ENCODE peak calls at places on chromosomes 6 and 20, in four cellular contexts. B is right atrium auricular region, H is Peyer's patch, K is IMR-90. X is an unnamed sample.

GRCh38 chr6:56986611-56987010 is 31.7 kb downstream of the BEND6 start:
- DNase-seq in K (no peak), B (no peak), H (no peak), X (no peak)

GRCh38 chr6:166656269-166657206 is 29.5 kb upstream of the RPS6KA2 start:
- DNase-seq in K (peak; percentile 58), H (no peak), B (no peak), X (no peak)

GRCh38 chr6:109513571-109514071 is 30.6 kb upstream of the ZBTB24 start:
- DNase-seq in H (no peak), B (no peak), K (peak; percentile 77), X (no peak)

GRCh38 chr20:52104546-52105044 is 87.0 kb downstream of the ZFP64 start:
- DNase-seq in H (no peak), K (peak; percentile 8), B (no peak), X (no peak)

GRCh38 chr6:111551521-111552231 is 54.0 kb downstream of the TRAF3IP2 start:
- DNase-seq in K (no peak), H (peak; percentile 62), B (no peak), X (no peak)

GRCh38 chr6:128882991-128883571 is at the start of gene LAMA2:
- DNase-seq in K (peak; percentile 55), H (peak; percentile 60), B (peak; percentile 89), X (no peak)

GRCh38 chr20:33832113-33832853 is 21.1 kb downstream of the CHMP4B start:
- DNase-seq in K (peak; percentile 21), B (no peak), H (peak; percentile 84), X (no peak)

GRCh38 chr20:6081236-6081635 is 27.4 kb upstream of the LRRN4 start:
- DNase-seq in K (peak; percentile 52), H (no peak), B (no peak), X (peak; percentile 45)

GRCh38 chr6:170291271-170292110 is 613 bp upstream of the DLL1 start:
- DNase-seq in B (peak; percentile 66), K (no peak), H (peak; percentile 87), X (no peak)

GRCh38 chr20:33377366-33377765 is 24.0 kb downstream of the CDK5RAP1 start:
- DNase-seq in K (no peak), B (no peak), H (no peak), X (no peak)

GRCh38 chr6:2799936-2800527 is 34.8 kb downstream of the WRNIP1 start:
- DNase-seq in B (no peak), H (no peak), K (no peak), X (no peak)

GRCh38 chr6:88870728-88871330 is 92.6 kb downstream of the RNGTT start:
- DNase-seq in B (no peak), K (peak; percentile 74), H (peak; percentile 75), X (peak; percentile 43)

GRCh38 chr20:60254901-60255411 is 296.7 kb downstream of the CDH26 start:
- DNase-seq in H (no peak), B (peak; percentile 50), K (peak; percentile 73), X (peak; percentile 20)

GRCh38 chr20:58048096-58048702 is 180.3 kb downstream of the ANKRD60 start:
- DNase-seq in B (no peak), H (no peak), K (peak; percentile 2), X (no peak)

GRCh38 chr6:157029980-157030690 is 253.0 kb downstream of the ARID1B start:
- DNase-seq in H (no peak), K (no peak), B (no peak), X (no peak)

GRCh38 chr6:157614026-157614484 is 209.0 kb upstream of the SNX9 start:
- DNase-seq in B (no peak), H (peak; percentile 44), K (peak; percentile 41), X (no peak)

GRCh38 chr6:42276008-42276890 is 58.6 kb upstream of the MRPS10 start:
- DNase-seq in K (no peak), H (no peak), B (peak; percentile 64), X (no peak)

GRCh38 chr6:11822346-11822745 is 43.7 kb upstream of the ADTRP start:
- DNase-seq in K (no peak), H (no peak), B (no peak), X (no peak)

GRCh38 chr20:346640-347316 is at the start of gene NRSN2:
- DNase-seq in H (peak; percentile 57), K (peak; percentile 62), B (peak; percentile 70), X (no peak)

GRCh38 chr20:24697411-24697810 is 228.0 kb downstream of the SYNDIG1 start:
- DNase-seq in H (no peak), K (no peak), B (peak; percentile 30), X (no peak)

GRCh38 chr20:10524034-10524476 is 89.0 kb downstream of the SLX4IP start:
- DNase-seq in B (peak; percentile 88), H (peak; percentile 71), K (peak; percentile 41), X (no peak)

GRCh38 chr20:47466193-47466592 is 35.5 kb upstream of the NCOA3 start:
- DNase-seq in B (no peak), K (no peak), H (no peak), X (no peak)

DNA sequence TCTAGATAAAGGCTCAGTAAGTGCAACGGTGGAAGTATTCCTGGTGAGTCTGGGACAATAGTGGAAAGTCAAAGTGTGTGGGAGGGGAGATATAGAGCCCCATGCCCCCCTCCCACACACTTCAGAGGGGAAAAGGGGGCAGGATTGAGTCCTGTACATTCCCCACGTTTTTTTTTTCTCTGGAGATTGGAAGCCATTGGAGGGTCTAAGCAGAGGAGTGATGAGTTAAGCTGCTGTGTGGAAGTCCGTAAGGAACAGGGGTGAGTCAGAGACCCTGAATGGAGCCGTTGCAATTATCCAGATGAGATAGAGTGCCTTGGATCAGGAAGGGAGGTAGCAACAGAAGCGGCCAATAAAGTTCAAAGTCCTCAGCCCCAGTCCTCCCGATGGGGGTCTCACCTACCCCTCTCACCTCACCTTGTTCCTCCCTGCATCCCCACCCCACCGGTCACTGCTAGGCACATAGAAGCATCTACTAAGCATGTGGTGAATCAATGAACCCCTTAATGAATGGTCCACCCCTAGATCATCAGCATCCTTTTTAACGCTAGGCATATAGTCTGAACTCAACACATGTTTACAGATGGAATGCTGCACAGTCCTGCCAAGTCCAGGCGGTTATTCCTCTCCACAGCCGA is 684 bp upstream of the SLC9A8 start:
- DNase-seq in B (no peak), K (peak; percentile 63), H (peak; percentile 46), X (no peak)
- H3K4me3 ChIP-seq in B (peak overlapping the region; percentile 84), K (peak overlapping the region; percentile 86), H (peak overlapping the region; percentile 77), X (peak overlapping the region; percentile 75)

GRCh38 chr6:52403627-52404026 is 16.5 kb upstream of the EFHC1 start:
- DNase-seq in K (no peak), H (peak; percentile 87), B (no peak), X (no peak)
- H3K4me3 ChIP-seq in K (no peak overlapping the region), H (no peak overlapping the region), B (no peak overlapping the region), X (no peak overlapping the region)

DNA sequence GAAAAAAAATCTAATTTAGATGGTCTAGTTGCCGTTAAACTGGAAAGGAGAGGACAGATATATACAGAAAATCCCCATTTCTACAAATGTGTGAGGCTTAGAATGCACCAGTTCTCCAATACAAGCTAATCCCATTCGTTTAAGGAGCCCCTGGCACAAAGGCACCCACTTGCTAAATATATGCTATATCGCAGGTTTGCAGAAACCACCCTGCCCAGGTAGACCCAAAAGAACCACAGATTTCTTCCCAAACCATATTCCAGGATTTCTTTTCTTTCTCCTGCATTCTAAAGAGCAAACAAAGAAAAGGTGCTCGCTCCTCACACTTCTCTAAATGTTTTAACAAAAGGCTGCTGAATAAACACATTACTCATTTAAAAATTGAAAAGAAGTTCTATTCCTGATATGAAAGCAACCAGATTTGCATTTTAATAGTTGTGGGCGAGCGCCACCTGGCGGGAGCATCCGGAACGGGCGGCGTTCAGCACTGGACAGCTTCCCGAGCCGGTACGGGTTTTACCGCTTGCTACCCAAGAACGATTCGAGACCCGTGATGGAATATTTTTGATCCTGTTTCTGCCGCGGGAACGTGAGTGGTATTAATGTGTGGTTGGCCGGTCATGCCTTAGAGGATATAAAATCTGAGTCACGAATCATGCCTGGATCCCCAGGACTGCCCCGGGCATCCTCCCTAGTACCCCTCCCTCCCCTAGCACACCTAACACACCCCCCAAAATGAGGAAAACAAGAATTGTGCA is 2.1 kb downstream of the PTPRT start:
- DNase-seq in B (peak; percentile 86), H (peak; percentile 77), K (peak; percentile 44), X (no peak)
- H3K4me3 ChIP-seq in B (no peak overlapping the region), H (no peak overlapping the region), K (no peak overlapping the region), X (no peak overlapping the region)

GRCh38 chr20:64101731-64102621 is 5.4 kb downstream of the NPBWR2 start:
- DNase-seq in H (peak; percentile 77), B (no peak), K (no peak), X (no peak)
- H3K4me3 ChIP-seq in H (peak overlapping the region; percentile 41), B (peak overlapping the region; percentile 60), K (no peak overlapping the region), X (no peak overlapping the region)

DNA sequence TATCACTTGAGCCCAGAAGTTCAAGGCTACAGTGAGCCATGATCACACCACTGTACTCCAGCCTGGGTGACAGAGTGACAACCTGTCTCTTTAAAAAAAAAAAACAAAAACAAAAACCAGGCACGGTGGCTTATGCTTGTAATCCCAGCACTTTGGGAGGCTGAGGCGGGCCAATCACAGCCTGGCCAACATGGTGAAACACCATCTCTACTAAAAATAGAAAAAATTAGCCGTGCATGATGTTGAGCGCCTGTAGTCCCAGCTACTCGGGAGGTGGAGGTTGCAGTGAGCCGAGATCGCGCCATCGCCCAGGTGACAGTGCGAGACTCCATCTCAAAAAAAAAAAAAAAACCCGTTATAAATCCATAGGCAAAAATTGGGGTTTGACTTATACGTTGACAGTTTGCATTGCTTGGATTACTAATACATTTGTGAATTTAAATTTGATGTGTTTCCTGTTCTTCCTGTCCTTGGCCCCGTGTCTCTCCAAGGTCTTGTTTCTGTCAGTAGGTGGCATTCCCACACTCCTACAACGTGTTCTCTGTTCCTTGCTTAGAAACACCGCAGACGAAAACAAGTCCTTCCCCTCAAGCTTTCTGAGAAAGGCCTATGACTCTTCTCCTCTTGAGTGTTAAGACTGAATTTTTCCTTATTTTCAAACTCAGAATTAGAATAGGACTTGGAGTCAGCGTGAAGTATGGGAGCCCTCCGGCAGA is 147.0 kb downstream of the DTNBP1 start:
- DNase-seq in H (no peak), K (no peak), B (no peak), X (no peak)
- H3K4me3 ChIP-seq in H (no peak overlapping the region), K (no peak overlapping the region), B (no peak overlapping the region), X (no peak overlapping the region)

DNA sequence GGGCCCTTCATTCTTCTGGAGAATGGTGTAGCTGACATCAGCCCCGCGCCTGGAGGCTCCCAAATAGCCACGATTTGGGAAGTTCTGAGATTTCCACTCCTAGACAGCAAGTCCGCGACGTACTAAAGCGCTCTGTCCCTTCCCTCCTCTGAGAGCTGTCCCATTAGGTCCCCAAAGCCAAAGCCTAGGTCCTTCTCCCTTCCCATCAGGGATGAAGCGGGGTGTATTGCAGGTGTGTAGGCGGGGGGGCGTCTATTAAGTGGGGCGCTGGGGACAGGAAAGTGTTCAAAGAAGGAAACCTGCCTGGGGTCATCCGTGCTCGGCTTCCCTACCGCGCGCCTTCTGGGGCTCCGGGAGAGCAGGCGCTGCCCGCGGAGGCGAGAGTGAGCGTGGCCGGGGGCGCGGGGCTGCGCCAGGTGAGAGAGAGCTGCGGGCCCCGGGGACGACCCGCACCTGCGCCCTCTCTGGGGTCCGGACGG is 595 bp downstream of the MOXD1 start:
- DNase-seq in B (no peak), H (no peak), K (no peak), X (no peak)
- H3K4me3 ChIP-seq in B (peak overlapping the region; percentile 78), H (peak overlapping the region; percentile 69), K (peak overlapping the region; percentile 93), X (peak overlapping the region; percentile 79)

GRCh38 chr20:31594558-31595379 is 10.3 kb upstream of the ID1 start:
- DNase-seq in B (peak; percentile 63), K (no peak), H (no peak), X (no peak)
- H3K4me3 ChIP-seq in B (no peak overlapping the region), K (no peak overlapping the region), H (peak overlapping the region; percentile 30), X (no peak overlapping the region)